ENCODE peak calls at places on chromosomes 12 and 14, in five cellular contexts. L is retinal pigment epithelial cell, J is stomach, B is astrocyte of the spinal cord, I is AG10803. K is an unnamed sample.

GRCh38 chr12:41254546-41254945 is 66.4 kb downstream of the PDZRN4 start:
- DNase-seq in L (no peak), J (no peak), B (no peak), I (no peak), K (no peak)

GRCh38 chr14:66709292-66709691 is 201.3 kb downstream of the GPHN start:
- DNase-seq in L (peak; percentile 2), J (no peak), B (peak; percentile 20), I (peak; percentile 6), K (no peak)

GRCh38 chr14:105313381-105314286 is 914 bp upstream of the PACS2 start:
- DNase-seq in L (no peak), J (peak; percentile 43), B (no peak), I (peak; percentile 40), K (peak; percentile 48)

GRCh38 chr14:21084988-21085853 is 13.2 kb downstream of the ZNF219 start:
- DNase-seq in L (no peak), J (peak; percentile 63), B (peak; percentile 46), I (peak; percentile 68), K (no peak)

GRCh38 chr12:65534105-65534841 is 255.8 kb downstream of the MSRB3 start:
- DNase-seq in L (peak; percentile 58), J (no peak), B (no peak), I (no peak), K (no peak)

GRCh38 chr14:105885561-105886320 is 359.4 kb downstream of the TMEM121 start:
- DNase-seq in L (no peak), J (peak; percentile 16), B (no peak), I (no peak), K (no peak)

GRCh38 chr12:6866163-6866919 is 990 bp upstream of the TPI1 start:
- DNase-seq in L (no peak), J (no peak), B (no peak), I (no peak), K (no peak)

GRCh38 chr14:74491952-74492351 is 1.2 kb downstream of the NPC2 start:
- DNase-seq in L (no peak), J (no peak), B (peak; percentile 38), I (peak; percentile 66), K (peak; percentile 64)

GRCh38 chr12:108833757-108834472 is 23.5 kb downstream of the SSH1 start:
- DNase-seq in L (no peak), J (no peak), B (peak; percentile 80), I (peak; percentile 95), K (peak; percentile 36)

GRCh38 chr14:105305769-105306168 is 5.0 kb upstream of the BRF1 start:
- DNase-seq in L (no peak), J (no peak), B (no peak), I (no peak), K (no peak)

GRCh38 chr12:119989619-119990381 is 764 bp downstream of the BICDL1 start:
- DNase-seq in L (no peak), J (peak; percentile 90), B (peak; percentile 70), I (peak; percentile 65), K (peak; percentile 81)

GRCh38 chr14:67187826-67188225 is 1.4 kb upstream of the GARIN2 start:
- DNase-seq in L (peak; percentile 92), J (peak; percentile 69), B (peak; percentile 86), I (peak; percentile 49), K (no peak)

GRCh38 chr14:68820536-68820935 is 27.7 kb upstream of the ZFP36L1 start:
- DNase-seq in L (no peak), J (no peak), B (no peak), I (no peak), K (no peak)

GRCh38 chr14:55102141-55102547 is 26.9 kb upstream of the LGALS3 start:
- DNase-seq in L (peak; percentile 67), J (peak; percentile 83), B (peak; percentile 97), I (peak; percentile 100), K (peak; percentile 55)

GRCh38 chr14:63795532-63795931 is 57.3 kb upstream of the SYNE2 start:
- DNase-seq in L (no peak), J (no peak), B (no peak), I (no peak), K (no peak)

GRCh38 chr12:24711609-24712008 is 237.3 kb downstream of the BCAT1 start:
- DNase-seq in L (no peak), J (no peak), B (no peak), I (no peak), K (no peak)

GRCh38 chr14:63840981-63841380 is 11.8 kb upstream of the SYNE2 start:
- DNase-seq in L (no peak), J (peak; percentile 36), B (no peak), I (no peak), K (peak; percentile 20)

GRCh38 chr14:100780246-100780645 is 45.7 kb upstream of the MEG3 start:
- DNase-seq in L (no peak), J (peak; percentile 23), B (no peak), I (no peak), K (peak; percentile 6)

DNA sequence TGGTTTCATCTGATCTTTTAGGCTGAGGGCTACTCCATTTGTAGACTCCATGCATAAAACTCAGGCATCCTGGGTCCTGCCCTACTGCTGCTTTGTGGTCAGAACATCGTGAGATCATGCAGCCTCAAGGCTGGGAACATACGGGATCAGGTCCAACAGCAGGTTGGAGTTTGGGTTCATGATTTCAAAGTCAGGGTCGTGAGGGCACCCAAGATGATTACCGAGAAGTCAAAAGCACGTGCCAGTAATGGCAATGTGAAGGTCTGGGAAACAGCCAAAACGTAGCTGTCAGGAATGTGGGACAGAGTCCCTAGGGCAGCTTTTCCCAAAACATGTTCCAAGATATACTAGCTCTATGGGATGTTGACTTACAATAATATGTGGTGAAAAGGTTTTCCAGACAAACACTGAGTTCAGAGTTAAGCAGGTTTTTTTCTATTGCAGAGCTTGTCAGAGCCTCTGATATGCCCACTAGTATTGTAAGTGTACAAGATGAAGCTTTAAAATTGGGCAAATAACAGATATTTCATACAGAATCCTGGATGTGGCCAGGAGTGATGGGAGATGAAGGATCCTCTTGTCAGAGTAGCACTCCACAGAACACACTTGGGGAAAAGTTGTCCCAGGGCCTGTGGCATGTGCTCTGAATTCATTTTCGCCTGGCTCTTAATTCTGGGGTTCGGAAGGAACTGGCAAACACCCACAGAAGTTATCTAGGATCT is 130.2 kb upstream of the DNM1L start:
- DNase-seq in L (no peak), J (peak; percentile 60), B (peak; percentile 95), I (peak; percentile 93), K (peak; percentile 61)
- H3K4me3 ChIP-seq in L (no peak overlapping the region), J (no peak overlapping the region), B (no peak overlapping the region), I (no peak overlapping the region), K (no peak overlapping the region)

DNA sequence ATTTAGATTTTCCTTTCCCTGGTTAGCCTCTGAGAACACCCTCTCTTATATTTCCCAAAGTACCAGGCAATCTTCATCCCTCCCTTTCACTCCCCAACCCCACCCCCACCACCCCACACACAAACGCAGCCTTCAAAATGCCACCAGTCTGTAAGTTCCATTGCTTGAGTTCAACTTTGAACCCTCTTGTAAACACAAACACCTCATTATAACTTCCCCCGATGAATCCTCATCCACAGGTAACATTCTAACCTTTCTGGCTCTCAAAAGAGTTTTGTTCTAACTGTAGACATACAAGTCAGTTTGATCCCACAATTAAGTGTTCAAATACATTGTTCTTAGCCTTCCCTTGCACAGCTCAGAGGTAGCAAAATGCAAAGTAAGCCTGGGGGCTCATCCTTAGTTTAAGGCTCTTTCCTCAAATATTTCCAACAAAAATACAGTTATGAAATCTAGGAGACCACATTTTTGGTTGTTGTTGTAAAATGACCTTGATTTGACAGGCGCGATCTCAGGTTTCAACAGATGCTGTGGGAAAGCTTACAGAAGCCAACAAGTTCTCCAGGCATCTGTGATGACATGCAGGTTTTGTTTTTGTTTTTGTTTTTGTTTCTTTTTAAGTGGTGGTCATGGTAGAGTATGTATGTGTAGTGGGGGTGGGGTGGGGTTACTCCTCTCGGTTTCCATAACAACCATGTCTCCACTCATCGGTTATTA is 199.6 kb upstream of the FOXN3 start:
- DNase-seq in L (no peak), J (no peak), B (peak; percentile 24), I (peak; percentile 53), K (no peak)
- H3K4me3 ChIP-seq in L (no peak overlapping the region), J (peak overlapping the region; percentile 79), B (no peak overlapping the region), I (no peak overlapping the region), K (no peak overlapping the region)

GRCh38 chr12:98352835-98353234 is 162.6 kb upstream of the TMPO start:
- DNase-seq in L (no peak), J (no peak), B (no peak), I (peak; percentile 9), K (no peak)
- H3K4me3 ChIP-seq in L (no peak overlapping the region), J (no peak overlapping the region), B (no peak overlapping the region), I (no peak overlapping the region), K (no peak overlapping the region)

DNA sequence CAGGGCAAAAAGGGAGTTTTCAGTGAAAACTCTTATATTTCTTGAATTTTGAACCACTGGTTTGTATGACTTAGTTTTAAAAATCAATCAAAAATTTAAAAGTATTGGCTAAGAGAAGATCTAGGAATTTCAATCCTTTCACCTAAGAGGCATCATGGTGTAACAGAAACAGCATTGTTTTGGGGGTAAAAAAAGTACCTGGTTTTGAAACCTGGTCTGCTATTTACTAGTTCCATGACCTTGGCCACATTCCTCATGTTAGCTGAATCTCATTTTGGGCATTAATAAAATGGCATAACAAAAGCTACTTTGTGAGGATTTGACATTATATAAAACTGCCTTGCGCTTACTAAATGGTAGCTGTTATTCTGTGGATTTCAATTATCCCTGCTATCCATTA is 16.7 kb upstream of the GNPNAT1 start:
- DNase-seq in L (no peak), J (no peak), B (no peak), I (no peak), K (no peak)
- H3K4me3 ChIP-seq in L (no peak overlapping the region), J (no peak overlapping the region), B (no peak overlapping the region), I (no peak overlapping the region), K (no peak overlapping the region)

GRCh38 chr14:32080001-32080510 is 3.0 kb downstream of the ARHGAP5 start:
- DNase-seq in L (no peak), J (no peak), B (no peak), I (peak; percentile 43), K (no peak)
- H3K4me3 ChIP-seq in L (peak overlapping the region; percentile 95), J (no peak overlapping the region), B (no peak overlapping the region), I (no peak overlapping the region), K (no peak overlapping the region)

GRCh38 chr14:33847066-33847465 is 103.8 kb downstream of the EGLN3 start:
- DNase-seq in L (peak; percentile 18), J (no peak), B (peak; percentile 17), I (peak; percentile 41), K (no peak)
- H3K4me3 ChIP-seq in L (no peak overlapping the region), J (no peak overlapping the region), B (no peak overlapping the region), I (no peak overlapping the region), K (no peak overlapping the region)

DNA sequence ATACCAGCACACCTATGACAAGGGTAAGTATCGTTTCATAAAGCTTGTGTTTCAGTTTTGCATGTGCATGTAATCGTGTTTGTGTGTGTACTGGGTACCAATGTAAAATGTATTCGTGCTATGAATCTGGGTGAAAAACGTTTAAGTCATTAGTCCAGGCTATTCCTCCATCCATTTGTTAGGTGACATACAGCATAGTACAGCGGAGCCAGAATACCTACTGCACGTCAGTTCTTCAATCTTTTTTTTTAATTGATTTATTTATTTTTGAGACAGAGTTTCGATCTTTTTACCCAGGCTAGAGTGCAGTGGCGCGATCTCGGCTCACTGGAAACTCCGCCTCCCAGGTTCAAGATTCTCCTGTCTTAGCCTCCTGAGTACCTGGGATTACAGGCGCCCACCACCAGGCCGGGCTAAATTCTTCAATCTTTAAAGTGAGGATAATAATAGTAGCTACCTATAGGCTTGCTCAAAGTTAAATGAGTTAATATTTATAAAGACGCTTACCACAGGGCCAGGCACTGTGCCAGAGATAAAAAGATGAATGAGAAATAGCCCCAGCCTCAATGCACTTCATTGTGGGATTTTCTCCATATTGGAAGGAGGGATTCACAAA is 647 bp upstream of the RPS26 start:
- DNase-seq in L (no peak), J (no peak), B (no peak), I (no peak), K (no peak)
- H3K4me3 ChIP-seq in L (peak overlapping the region; percentile 71), J (peak overlapping the region; percentile 73), B (peak overlapping the region; percentile 99), I (peak overlapping the region; percentile 70), K (no peak overlapping the region)